ENCODE peak calls at places on chromosomes 6 and 20, in nine cellular contexts. O, N, Y, R, W, K, G, U and Z are unnamed samples.

GRCh38 chr20:10109621-10110020 is 74.8 kb downstream of the ANKEF1 start:
- DNase-seq in O (no peak), N (no peak), Y (no peak), R (no peak), W (no peak), K (no peak), G (no peak), U (no peak), Z (no peak)

GRCh38 chr6:159943101-159943632 is 25.7 kb upstream of the IGF2R start:
- DNase-seq in O (no peak), N (no peak), Y (no peak), R (peak; percentile 47), W (no peak), K (no peak), G (no peak), U (no peak), Z (no peak)

GRCh38 chr20:58713801-58714339 is 21.3 kb downstream of the NPEPL1 start:
- DNase-seq in O (no peak), N (no peak), Y (no peak), R (no peak), W (no peak), K (no peak), G (no peak), U (no peak), Z (peak; percentile 5)

GRCh38 chr6:48069280-48069679 is 41.7 kb downstream of the PTCHD4 start:
- DNase-seq in O (no peak), N (no peak), Y (no peak), R (no peak), W (no peak), K (no peak), G (no peak), U (no peak), Z (peak; percentile 22)

GRCh38 chr6:112773217-112773616 is 426.1 kb downstream of the RFPL4B start:
- DNase-seq in O (no peak), N (no peak), Y (no peak), R (peak; percentile 80), W (no peak), K (no peak), G (no peak), U (no peak), Z (no peak)

GRCh38 chr6:148407372-148407771 is 64.7 kb downstream of the SASH1 start:
- DNase-seq in O (no peak), N (no peak), Y (no peak), R (peak; percentile 97), W (peak; percentile 79), K (no peak), G (no peak), U (peak; percentile 32), Z (no peak)

GRCh38 chr20:46622125-46622524 is 29.1 kb downstream of the SLC13A3 start:
- DNase-seq in O (no peak), N (peak; percentile 42), Y (no peak), R (no peak), W (no peak), K (peak; percentile 17), G (no peak), U (no peak), Z (no peak)

GRCh38 chr6:169782966-169783760 is 31.7 kb downstream of the ERMARD start:
- DNase-seq in O (no peak), N (no peak), Y (no peak), R (peak; percentile 19), W (no peak), K (no peak), G (no peak), U (no peak), Z (no peak)